ENCODE peak calls at places on chromosomes 7 and 10, in ten cellular contexts. One of them, this sample, is unnamed.

GRCh38 chr7:64618785-64619456 is 47.0 kb upstream of the ZNF107 start:
- DNase-seq in neuronal stem cell: no peak
- DNase-seq in CD4-positive, alpha-beta memory T cell: peak; percentile 65
- DNase-seq in Peyer's patch: no peak
- DNase-seq in mammary epithelial cell: peak; percentile 44
- DNase-seq in kidney epithelial cell: no peak
- DNase-seq in OCI-LY7: peak; percentile 81
- DNase-seq in transverse colon: no peak
- DNase-seq in suprapubic skin: no peak
- DNase-seq in brain microvascular endothelial cell: peak; percentile 47
- DNase-seq in this sample: peak; percentile 84

GRCh38 chr10:102612964-102613275 is 31.4 kb upstream of the TRIM8 start:
- DNase-seq in suprapubic skin: no peak
- DNase-seq in transverse colon: no peak
- DNase-seq in brain microvascular endothelial cell: no peak
- DNase-seq in mammary epithelial cell: no peak
- DNase-seq in Peyer's patch: no peak
- DNase-seq in CD4-positive, alpha-beta memory T cell: peak; percentile 68
- DNase-seq in kidney epithelial cell: no peak
- DNase-seq in neuronal stem cell: no peak
- DNase-seq in OCI-LY7: no peak
- DNase-seq in this sample: no peak

GRCh38 chr7:112547916-112548315 is 67.1 kb downstream of the LSMEM1 start:
- DNase-seq in CD4-positive, alpha-beta memory T cell: no peak
- DNase-seq in transverse colon: no peak
- DNase-seq in OCI-LY7: no peak
- DNase-seq in Peyer's patch: no peak
- DNase-seq in brain microvascular endothelial cell: peak; percentile 63
- DNase-seq in mammary epithelial cell: peak; percentile 24
- DNase-seq in kidney epithelial cell: no peak
- DNase-seq in suprapubic skin: no peak
- DNase-seq in neuronal stem cell: no peak
- DNase-seq in this sample: no peak

GRCh38 chr7:106610996-106611886 is 49.7 kb downstream of the CCDC71L start:
- DNase-seq in suprapubic skin: no peak
- DNase-seq in transverse colon: no peak
- DNase-seq in kidney epithelial cell: no peak
- DNase-seq in brain microvascular endothelial cell: no peak
- DNase-seq in OCI-LY7: no peak
- DNase-seq in neuronal stem cell: no peak
- DNase-seq in Peyer's patch: no peak
- DNase-seq in CD4-positive, alpha-beta memory T cell: no peak
- DNase-seq in mammary epithelial cell: peak; percentile 44
- DNase-seq in this sample: no peak

GRCh38 chr10:102065561-102066420 is 642 bp downstream of the HPS6 start:
- DNase-seq in OCI-LY7: peak; percentile 48
- DNase-seq in neuronal stem cell: peak; percentile 24
- DNase-seq in brain microvascular endothelial cell: peak; percentile 5
- DNase-seq in Peyer's patch: peak; percentile 73
- DNase-seq in suprapubic skin: peak; percentile 66
- DNase-seq in kidney epithelial cell: no peak
- DNase-seq in CD4-positive, alpha-beta memory T cell: peak; percentile 24
- DNase-seq in transverse colon: peak; percentile 35
- DNase-seq in mammary epithelial cell: peak; percentile 18
- DNase-seq in this sample: peak; percentile 60

GRCh38 chr10:83533290-83533689 is 606.0 kb upstream of the GHITM start:
- DNase-seq in transverse colon: no peak
- DNase-seq in suprapubic skin: no peak
- DNase-seq in Peyer's patch: no peak
- DNase-seq in CD4-positive, alpha-beta memory T cell: no peak
- DNase-seq in mammary epithelial cell: no peak
- DNase-seq in brain microvascular endothelial cell: no peak
- DNase-seq in OCI-LY7: no peak
- DNase-seq in kidney epithelial cell: no peak
- DNase-seq in neuronal stem cell: no peak
- DNase-seq in this sample: no peak

GRCh38 chr10:79323602-79324001 is 23.7 kb upstream of the PPIF start:
- DNase-seq in kidney epithelial cell: no peak
- DNase-seq in OCI-LY7: no peak
- DNase-seq in mammary epithelial cell: no peak
- DNase-seq in brain microvascular endothelial cell: no peak
- DNase-seq in Peyer's patch: no peak
- DNase-seq in CD4-positive, alpha-beta memory T cell: no peak
- DNase-seq in transverse colon: no peak
- DNase-seq in suprapubic skin: no peak
- DNase-seq in neuronal stem cell: no peak
- DNase-seq in this sample: no peak

GRCh38 chr10:80202934-80203834 is 2.2 kb downstream of the ANXA11 start:
- DNase-seq in kidney epithelial cell: no peak
- DNase-seq in suprapubic skin: peak; percentile 85
- DNase-seq in mammary epithelial cell: peak; percentile 14
- DNase-seq in CD4-positive, alpha-beta memory T cell: peak; percentile 74
- DNase-seq in OCI-LY7: peak; percentile 83
- DNase-seq in transverse colon: peak; percentile 72
- DNase-seq in brain microvascular endothelial cell: peak; percentile 94
- DNase-seq in Peyer's patch: peak; percentile 79
- DNase-seq in neuronal stem cell: no peak
- DNase-seq in this sample: peak; percentile 78

GRCh38 chr7:151726875-151727578 is 149.9 kb downstream of the PRKAG2 start:
- DNase-seq in suprapubic skin: no peak
- DNase-seq in Peyer's patch: no peak
- DNase-seq in transverse colon: no peak
- DNase-seq in CD4-positive, alpha-beta memory T cell: no peak
- DNase-seq in mammary epithelial cell: no peak
- DNase-seq in brain microvascular endothelial cell: no peak
- DNase-seq in OCI-LY7: no peak
- DNase-seq in neuronal stem cell: no peak
- DNase-seq in kidney epithelial cell: no peak
- DNase-seq in this sample: no peak
- H3K4me3 ChIP-seq in suprapubic skin: no peak overlapping the region
- H3K4me3 ChIP-seq in Peyer's patch: no peak overlapping the region
- H3K4me3 ChIP-seq in transverse colon: no peak overlapping the region
- H3K4me3 ChIP-seq in CD4-positive, alpha-beta memory T cell: no peak overlapping the region
- H3K4me3 ChIP-seq in mammary epithelial cell: no peak overlapping the region
- H3K4me3 ChIP-seq in brain microvascular endothelial cell: no peak overlapping the region
- H3K4me3 ChIP-seq in OCI-LY7: no peak overlapping the region
- H3K4me3 ChIP-seq in neuronal stem cell: no peak overlapping the region
- H3K4me3 ChIP-seq in kidney epithelial cell: no peak overlapping the region
- H3K4me3 ChIP-seq in this sample: no peak overlapping the region

GRCh38 chr10:15718495-15719061 is 1.1 kb downstream of the ITGA8 start:
- DNase-seq in suprapubic skin: no peak
- DNase-seq in OCI-LY7: no peak
- DNase-seq in neuronal stem cell: peak; percentile 9
- DNase-seq in CD4-positive, alpha-beta memory T cell: no peak
- DNase-seq in mammary epithelial cell: no peak
- DNase-seq in Peyer's patch: no peak
- DNase-seq in transverse colon: no peak
- DNase-seq in brain microvascular endothelial cell: no peak
- DNase-seq in kidney epithelial cell: no peak
- DNase-seq in this sample: no peak

GRCh38 chr10:15715619-15716227 is 4.0 kb downstream of the ITGA8 start:
- DNase-seq in CD4-positive, alpha-beta memory T cell: no peak
- DNase-seq in mammary epithelial cell: no peak
- DNase-seq in brain microvascular endothelial cell: peak; percentile 19
- DNase-seq in OCI-LY7: no peak
- DNase-seq in Peyer's patch: no peak
- DNase-seq in neuronal stem cell: peak; percentile 9
- DNase-seq in suprapubic skin: no peak
- DNase-seq in kidney epithelial cell: no peak
- DNase-seq in transverse colon: no peak
- DNase-seq in this sample: no peak

GRCh38 chr10:15720635-15721310 is 1.1 kb upstream of the ITGA8 start:
- DNase-seq in brain microvascular endothelial cell: no peak
- DNase-seq in OCI-LY7: no peak
- DNase-seq in transverse colon: no peak
- DNase-seq in suprapubic skin: no peak
- DNase-seq in kidney epithelial cell: no peak
- DNase-seq in CD4-positive, alpha-beta memory T cell: no peak
- DNase-seq in neuronal stem cell: no peak
- DNase-seq in Peyer's patch: no peak
- DNase-seq in mammary epithelial cell: no peak
- DNase-seq in this sample: no peak

GRCh38 chr10:15719062-15719898 is 442 bp downstream of the ITGA8 start:
- DNase-seq in brain microvascular endothelial cell: peak; percentile 4
- DNase-seq in neuronal stem cell: peak; percentile 24
- DNase-seq in transverse colon: peak; percentile 27
- DNase-seq in CD4-positive, alpha-beta memory T cell: no peak
- DNase-seq in mammary epithelial cell: peak; percentile 2
- DNase-seq in OCI-LY7: no peak
- DNase-seq in suprapubic skin: no peak
- DNase-seq in Peyer's patch: no peak
- DNase-seq in kidney epithelial cell: no peak
- DNase-seq in this sample: no peak

GRCh38 chr10:15719899-15720634 is at the start of gene ITGA8:
- DNase-seq in neuronal stem cell: peak; percentile 57
- DNase-seq in transverse colon: peak; percentile 47
- DNase-seq in brain microvascular endothelial cell: peak; percentile 24
- DNase-seq in OCI-LY7: no peak
- DNase-seq in Peyer's patch: no peak
- DNase-seq in mammary epithelial cell: no peak
- DNase-seq in kidney epithelial cell: no peak
- DNase-seq in suprapubic skin: no peak
- DNase-seq in CD4-positive, alpha-beta memory T cell: no peak
- DNase-seq in this sample: peak; percentile 4
- H3K4me3 ChIP-seq in neuronal stem cell: no peak within 1 kb of the TSS
- H3K4me3 ChIP-seq in transverse colon: peak within 1 kb of the TSS; percentile 40
- H3K4me3 ChIP-seq in brain microvascular endothelial cell: peak within 1 kb of the TSS; percentile 41
- H3K4me3 ChIP-seq in OCI-LY7: no peak within 1 kb of the TSS
- H3K4me3 ChIP-seq in Peyer's patch: peak within 1 kb of the TSS; percentile 30
- H3K4me3 ChIP-seq in mammary epithelial cell: no peak within 1 kb of the TSS
- H3K4me3 ChIP-seq in kidney epithelial cell: no peak within 1 kb of the TSS
- H3K4me3 ChIP-seq in suprapubic skin: peak within 1 kb of the TSS; percentile 45
- H3K4me3 ChIP-seq in CD4-positive, alpha-beta memory T cell: no peak within 1 kb of the TSS
- H3K4me3 ChIP-seq in this sample: no peak within 1 kb of the TSS

GRCh38 chr7:94087664-94088352 is 83.7 kb upstream of the BET1 start:
- DNase-seq in kidney epithelial cell: peak; percentile 52
- DNase-seq in mammary epithelial cell: peak; percentile 62
- DNase-seq in CD4-positive, alpha-beta memory T cell: peak; percentile 57
- DNase-seq in suprapubic skin: no peak
- DNase-seq in OCI-LY7: peak; percentile 83
- DNase-seq in neuronal stem cell: peak; percentile 43
- DNase-seq in brain microvascular endothelial cell: peak; percentile 74
- DNase-seq in transverse colon: peak; percentile 33
- DNase-seq in Peyer's patch: no peak
- DNase-seq in this sample: peak; percentile 68
- H3K4me3 ChIP-seq in kidney epithelial cell: no peak overlapping the region
- H3K4me3 ChIP-seq in mammary epithelial cell: no peak overlapping the region
- H3K4me3 ChIP-seq in CD4-positive, alpha-beta memory T cell: no peak overlapping the region
- H3K4me3 ChIP-seq in suprapubic skin: peak overlapping the region; percentile 30
- H3K4me3 ChIP-seq in OCI-LY7: peak overlapping the region; percentile 52
- H3K4me3 ChIP-seq in neuronal stem cell: no peak overlapping the region
- H3K4me3 ChIP-seq in brain microvascular endothelial cell: no peak overlapping the region
- H3K4me3 ChIP-seq in transverse colon: no peak overlapping the region
- H3K4me3 ChIP-seq in Peyer's patch: no peak overlapping the region
- H3K4me3 ChIP-seq in this sample: no peak overlapping the region

GRCh38 chr7:159094919-159095915 is 49.5 kb downstream of the VIPR2 start:
- DNase-seq in Peyer's patch: peak; percentile 16
- DNase-seq in transverse colon: no peak
- DNase-seq in mammary epithelial cell: no peak
- DNase-seq in suprapubic skin: peak; percentile 43
- DNase-seq in neuronal stem cell: no peak
- DNase-seq in OCI-LY7: no peak
- DNase-seq in brain microvascular endothelial cell: no peak
- DNase-seq in kidney epithelial cell: no peak
- DNase-seq in CD4-positive, alpha-beta memory T cell: no peak
- DNase-seq in this sample: no peak

GRCh38 chr7:159097661-159098423 is 46.8 kb downstream of the VIPR2 start:
- DNase-seq in OCI-LY7: no peak
- DNase-seq in Peyer's patch: peak; percentile 33
- DNase-seq in CD4-positive, alpha-beta memory T cell: no peak
- DNase-seq in transverse colon: peak; percentile 4
- DNase-seq in brain microvascular endothelial cell: no peak
- DNase-seq in neuronal stem cell: peak; percentile 24
- DNase-seq in suprapubic skin: peak; percentile 42
- DNase-seq in kidney epithelial cell: no peak
- DNase-seq in mammary epithelial cell: no peak
- DNase-seq in this sample: no peak

GRCh38 chr7:159095979-159096411 is 48.7 kb downstream of the VIPR2 start:
- DNase-seq in mammary epithelial cell: no peak
- DNase-seq in brain microvascular endothelial cell: no peak
- DNase-seq in kidney epithelial cell: no peak
- DNase-seq in OCI-LY7: no peak
- DNase-seq in Peyer's patch: peak; percentile 37
- DNase-seq in transverse colon: peak; percentile 5
- DNase-seq in suprapubic skin: peak; percentile 49
- DNase-seq in neuronal stem cell: no peak
- DNase-seq in CD4-positive, alpha-beta memory T cell: no peak
- DNase-seq in this sample: no peak

GRCh38 chr7:159098424-159098786 is 46.3 kb downstream of the VIPR2 start:
- DNase-seq in neuronal stem cell: no peak
- DNase-seq in transverse colon: peak; percentile 6
- DNase-seq in suprapubic skin: peak; percentile 29
- DNase-seq in kidney epithelial cell: no peak
- DNase-seq in Peyer's patch: peak; percentile 32
- DNase-seq in mammary epithelial cell: no peak
- DNase-seq in OCI-LY7: no peak
- DNase-seq in brain microvascular endothelial cell: no peak
- DNase-seq in CD4-positive, alpha-beta memory T cell: no peak
- DNase-seq in this sample: no peak

GRCh38 chr7:159096736-159097581 is 47.7 kb downstream of the VIPR2 start:
- DNase-seq in kidney epithelial cell: no peak
- DNase-seq in CD4-positive, alpha-beta memory T cell: no peak
- DNase-seq in mammary epithelial cell: no peak
- DNase-seq in transverse colon: peak; percentile 6
- DNase-seq in Peyer's patch: peak; percentile 41
- DNase-seq in neuronal stem cell: no peak
- DNase-seq in suprapubic skin: peak; percentile 46
- DNase-seq in brain microvascular endothelial cell: no peak
- DNase-seq in OCI-LY7: no peak
- DNase-seq in this sample: peak; percentile 50
- H3K4me3 ChIP-seq in kidney epithelial cell: no peak overlapping the region
- H3K4me3 ChIP-seq in CD4-positive, alpha-beta memory T cell: no peak overlapping the region
- H3K4me3 ChIP-seq in mammary epithelial cell: no peak overlapping the region
- H3K4me3 ChIP-seq in transverse colon: no peak overlapping the region
- H3K4me3 ChIP-seq in Peyer's patch: no peak overlapping the region
- H3K4me3 ChIP-seq in neuronal stem cell: no peak overlapping the region
- H3K4me3 ChIP-seq in suprapubic skin: no peak overlapping the region
- H3K4me3 ChIP-seq in brain microvascular endothelial cell: no peak overlapping the region
- H3K4me3 ChIP-seq in OCI-LY7: no peak overlapping the region
- H3K4me3 ChIP-seq in this sample: no peak overlapping the region